ENCODE peak calls at places on chromosomes 11 and 22, in five cellular contexts. B is neural crest cell, W is ELR, N is glomerular endothelial cell, C is CMK. F is an unnamed sample.

GRCh38 chr11:60899021-60899936 is 7.1 kb downstream of the PRPF19 start:
- DNase-seq in N (no peak), W (peak; percentile 76), B (peak; percentile 59), C (no peak), F (peak; percentile 50)

GRCh38 chr11:12180257-12181205 is 70.1 kb downstream of the MICAL2 start:
- DNase-seq in B (no peak), N (no peak), W (peak; percentile 56), C (no peak), F (no peak)

GRCh38 chr11:85423331-85423730 is 203.8 kb downstream of the DLG2 start:
- DNase-seq in N (no peak), C (no peak), W (no peak), B (no peak), F (no peak)

GRCh38 chr22:44449061-44449682 is 48.9 kb downstream of the RTL6 start:
- DNase-seq in B (no peak), W (peak; percentile 98), N (no peak), C (no peak), F (peak; percentile 84)

GRCh38 chr22:36223504-36223903 is 15.8 kb downstream of the APOL2 start:
- DNase-seq in B (no peak), N (no peak), W (no peak), C (no peak), F (no peak)

GRCh38 chr11:44842219-44842618 is 108.5 kb downstream of the TP53I11 start:
- DNase-seq in N (no peak), B (no peak), C (no peak), W (peak; percentile 62), F (peak; percentile 87)

GRCh38 chr11:95230054-95231034 is 658 bp downstream of the SESN3 start:
- DNase-seq in B (peak; percentile 29), N (no peak), C (no peak), W (peak; percentile 3), F (peak; percentile 12)

GRCh38 chr11:104582431-104582830 is 315.8 kb downstream of the CASP12 start:
- DNase-seq in W (no peak), C (no peak), N (no peak), B (no peak), F (no peak)

GRCh38 chr11:111378773-111379499 is at the start of gene POU2AF1:
- DNase-seq in C (no peak), W (peak; percentile 19), B (no peak), N (no peak), F (no peak)

GRCh38 chr22:45263790-45264269 is 20.9 kb upstream of the UPK3A start:
- DNase-seq in B (peak; percentile 58), C (no peak), W (peak; percentile 80), N (no peak), F (peak; percentile 83)

GRCh38 chr11:108886608-108887007 is 221.7 kb downstream of the DDX10 start:
- DNase-seq in B (no peak), N (no peak), W (peak; percentile 67), C (no peak), F (peak; percentile 76)

GRCh38 chr11:123429851-123430735 is at the start of gene GRAMD1B:
- DNase-seq in C (no peak), N (no peak), W (peak; percentile 94), B (peak; percentile 66), F (peak; percentile 39)

GRCh38 chr11:121936781-121937447 is 179.1 kb downstream of the BLID start:
- DNase-seq in N (no peak), W (peak; percentile 94), C (no peak), B (no peak), F (peak; percentile 91)

GRCh38 chr22:48004038-48004437 is 1241.6 kb downstream of the TBC1D22A start:
- DNase-seq in C (no peak), N (no peak), B (no peak), W (no peak), F (no peak)

GRCh38 chr11:93849751-93850584 is 450 bp downstream of the VSTM5 start:
- DNase-seq in B (no peak), W (peak; percentile 47), C (peak; percentile 62), N (no peak), F (peak; percentile 24)

GRCh38 chr11:1968454-1968995 is 21.4 kb downstream of the MRPL23 start:
- DNase-seq in C (no peak), N (no peak), W (no peak), B (no peak), F (no peak)

GRCh38 chr11:107689317-107690202 is 22.3 kb downstream of the SLN start:
- DNase-seq in N (peak; percentile 52), W (peak; percentile 79), B (peak; percentile 71), C (no peak), F (peak; percentile 61)

GRCh38 chr11:108508653-108509593 is 10.7 kb upstream of the POGLUT3 start:
- DNase-seq in C (no peak), N (no peak), B (no peak), W (no peak), F (no peak)

GRCh38 chr22:46964773-46965550 is 202.5 kb downstream of the TBC1D22A start:
- DNase-seq in W (no peak), C (no peak), N (no peak), B (no peak), F (no peak)

GRCh38 chr11:130181295-130182272 is 22.0 kb downstream of the ST14 start:
- DNase-seq in W (peak; percentile 82), N (no peak), B (no peak), C (no peak), F (peak; percentile 84)

GRCh38 chr11:64770120-64770519 is 8.2 kb downstream of the SF1 start:
- DNase-seq in N (no peak), W (no peak), C (no peak), B (no peak), F (no peak)

GRCh38 chr11:112822478-112823274 is 138.5 kb upstream of the NCAM1 start:
- DNase-seq in C (no peak), W (no peak), N (no peak), B (no peak), F (no peak)

GRCh38 chr22:40534379-40535188 is 101.9 kb downstream of the MRTFA start:
- DNase-seq in N (no peak), W (peak; percentile 76), B (no peak), C (no peak), F (peak; percentile 71)

GRCh38 chr22:30538280-30538679 is 8.3 kb downstream of the SEC14L6 start:
- DNase-seq in C (no peak), N (no peak), W (peak; percentile 44), B (no peak), F (no peak)

GRCh38 chr22:38882480-38882879 is 10.5 kb upstream of the CBX6 start:
- DNase-seq in B (no peak), W (no peak), C (no peak), N (no peak), F (no peak)

GRCh38 chr11:46264976-46265375 is 12.5 kb upstream of the CREB3L1 start:
- DNase-seq in W (no peak), C (no peak), B (no peak), N (no peak), F (no peak)

GRCh38 chr11:46291441-46292143 is 14.1 kb downstream of the CREB3L1 start:
- DNase-seq in W (peak; percentile 87), C (no peak), N (no peak), B (no peak), F (peak; percentile 92)

F was measured in HCEC 1CT.